ENCODE peak calls at places on chromosomes 16 and 17, in ten cellular contexts. U is astrocyte of the hippocampus; G is mucosa of gallbladder; B is activated CD4-positive, alpha-beta T cell treated with anti-CD3 and anti-CD28 coated beads, Interleukin-2, amount 50 U/mL, for 1 hour; L is fibroblast of pulmonary artery; C is effector CD4-positive, alpha-beta T cell; M is Kasumi-1; Y is NCI-H69; P is GM20000; W is adipocyte. V is an unnamed sample.

GRCh38 chr16:68564367-68564985 is 25.4 kb downstream of the ZFP90 start:
- DNase-seq in U (no peak), G (no peak), B (no peak), L (peak; percentile 14), C (no peak), M (no peak), Y (peak; percentile 1), P (no peak), W (peak; percentile 7), V (no peak)

GRCh38 chr17:56499799-56500388 is 93.6 kb upstream of the NOG start:
- DNase-seq in U (peak; percentile 32), G (no peak), B (peak; percentile 4), L (peak; percentile 25), C (no peak), M (peak; percentile 66), Y (peak; percentile 36), P (no peak), W (peak; percentile 48), V (peak; percentile 3)

GRCh38 chr16:87953308-87954208 is 2.3 kb downstream of the BANP start:
- DNase-seq in U (peak; percentile 29), G (no peak), B (no peak), L (no peak), C (no peak), M (peak; percentile 78), Y (no peak), P (no peak), W (no peak), V (no peak)

GRCh38 chr16:29736112-29736511 is 9.7 kb downstream of the C16orf54 start:
- DNase-seq in U (no peak), G (no peak), B (no peak), L (no peak), C (no peak), M (no peak), Y (peak; percentile 32), P (no peak), W (no peak), V (no peak)

GRCh38 chr17:82791532-82791931 is 39.7 kb downstream of the TBCD start:
- DNase-seq in U (peak; percentile 96), G (no peak), B (no peak), L (peak; percentile 94), C (no peak), M (no peak), Y (no peak), P (no peak), W (peak; percentile 67), V (no peak)

GRCh38 chr16:56370185-56370584 is 55.2 kb downstream of the AMFR start:
- DNase-seq in U (no peak), G (no peak), B (no peak), L (peak; percentile 33), C (no peak), M (no peak), Y (no peak), P (no peak), W (peak; percentile 68), V (no peak)

GRCh38 chr16:66830422-66831404 is at the start of gene NAE1:
- DNase-seq in U (peak; percentile 98), G (peak; percentile 88), B (peak; percentile 88), L (peak; percentile 89), C (peak; percentile 83), M (peak; percentile 72), Y (peak; percentile 87), P (peak; percentile 97), W (peak; percentile 95), V (peak; percentile 89)

GRCh38 chr16:2785101-2785991 is 2.0 kb downstream of the PRSS33 start:
- DNase-seq in U (peak; percentile 34), G (no peak), B (no peak), L (no peak), C (no peak), M (no peak), Y (peak; percentile 59), P (no peak), W (no peak), V (no peak)

GRCh38 chr16:85159226-85159980 is 47.1 kb upstream of the CIBAR2 start:
- DNase-seq in U (no peak), G (no peak), B (no peak), L (no peak), C (no peak), M (no peak), Y (no peak), P (no peak), W (peak; percentile 15), V (no peak)

GRCh38 chr17:61495161-61495857 is 43.1 kb downstream of the TBX4 start:
- DNase-seq in U (no peak), G (no peak), B (no peak), L (peak; percentile 14), C (no peak), M (no peak), Y (no peak), P (no peak), W (no peak), V (no peak)

GRCh38 chr17:66782866-66783265 is 52.1 kb upstream of the CACNG5 start:
- DNase-seq in U (no peak), G (no peak), B (no peak), L (no peak), C (no peak), M (no peak), Y (no peak), P (no peak), W (no peak), V (no peak)

GRCh38 chr16:88888057-88888777 is 21.8 kb upstream of the PABPN1L start:
- DNase-seq in U (no peak), G (no peak), B (no peak), L (no peak), C (no peak), M (no peak), Y (no peak), P (no peak), W (no peak), V (no peak)

GRCh38 chr17:52306314-52306713 is 147.8 kb upstream of the CA10 start:
- DNase-seq in U (no peak), G (no peak), B (no peak), L (no peak), C (no peak), M (no peak), Y (no peak), P (no peak), W (no peak), V (no peak)

GRCh38 chr17:74206332-74206818 is 2.9 kb downstream of the RPL38 start:
- DNase-seq in U (no peak), G (no peak), B (no peak), L (no peak), C (no peak), M (no peak), Y (no peak), P (no peak), W (no peak), V (no peak)

GRCh38 chr17:9893606-9894005 is 11.5 kb downstream of the RCVRN start:
- DNase-seq in U (no peak), G (no peak), B (no peak), L (peak; percentile 41), C (no peak), M (no peak), Y (no peak), P (no peak), W (no peak), V (no peak)

GRCh38 chr17:47692895-47693666 is 880 bp upstream of the TBKBP1 start:
- DNase-seq in U (no peak), G (no peak), B (no peak), L (no peak), C (no peak), M (peak; percentile 66), Y (peak; percentile 73), P (peak; percentile 33), W (peak; percentile 33), V (no peak)

GRCh38 chr17:61385869-61386245 is 13.8 kb upstream of the TBX2 start:
- DNase-seq in U (no peak), G (no peak), B (no peak), L (no peak), C (no peak), M (no peak), Y (no peak), P (no peak), W (no peak), V (no peak)

GRCh38 chr16:12186774-12187335 is 210.3 kb downstream of the SNX29 start:
- DNase-seq in U (no peak), G (no peak), B (no peak), L (no peak), C (no peak), M (no peak), Y (peak; percentile 68), P (no peak), W (no peak), V (no peak)

GRCh38 chr17:38605852-38606645 is at the start of gene SRCIN1:
- DNase-seq in U (peak; percentile 63), G (no peak), B (peak; percentile 38), L (no peak), C (peak; percentile 11), M (no peak), Y (peak; percentile 94), P (peak; percentile 84), W (peak; percentile 55), V (no peak)

GRCh38 chr16:58515871-58516767 is 802 bp downstream of the SETD6 start:
- DNase-seq in U (no peak), G (no peak), B (peak; percentile 42), L (no peak), C (peak; percentile 21), M (no peak), Y (peak; percentile 71), P (peak; percentile 73), W (peak; percentile 13), V (peak; percentile 42)

GRCh38 chr17:78653382-78653781 is 76.2 kb upstream of the DNAH17 start:
- DNase-seq in U (peak; percentile 57), G (no peak), B (no peak), L (peak; percentile 49), C (no peak), M (no peak), Y (no peak), P (no peak), W (peak; percentile 49), V (no peak)

GRCh38 chr17:4263282-4264215 is at the start of gene ANKFY1:
- DNase-seq in U (peak; percentile 99), G (peak; percentile 97), B (peak; percentile 98), L (peak; percentile 95), C (peak; percentile 98), M (peak; percentile 65), Y (peak; percentile 92), P (peak; percentile 98), W (peak; percentile 99), V (peak; percentile 97)

GRCh38 chr16:53435066-53435688 is 906 bp downstream of the RBL2 start:
- DNase-seq in U (peak; percentile 90), G (peak; percentile 87), B (peak; percentile 55), L (peak; percentile 90), C (peak; percentile 69), M (peak; percentile 90), Y (peak; percentile 78), P (peak; percentile 88), W (peak; percentile 92), V (peak; percentile 78)

GRCh38 chr17:15930426-15930825 is 14.5 kb upstream of the ADORA2B start:
- DNase-seq in U (no peak), G (no peak), B (no peak), L (no peak), C (no peak), M (no peak), Y (no peak), P (no peak), W (no peak), V (no peak)

GRCh38 chr16:58732545-58733247 is 1.4 kb downstream of the GOT2 start:
- DNase-seq in U (peak; percentile 53), G (no peak), B (no peak), L (peak; percentile 38), C (no peak), M (peak; percentile 17), Y (peak; percentile 1), P (peak; percentile 60), W (peak; percentile 39), V (no peak)

GRCh38 chr16:7055443-7055842 is 277.2 kb upstream of the RBFOX1 start:
- DNase-seq in U (no peak), G (no peak), B (no peak), L (no peak), C (no peak), M (no peak), Y (peak; percentile 2), P (no peak), W (no peak), V (no peak)

GRCh38 chr17:18225121-18225561 is 294 bp upstream of the LLGL1 start:
- DNase-seq in U (peak; percentile 99), G (peak; percentile 97), B (peak; percentile 95), L (peak; percentile 95), C (peak; percentile 97), M (peak; percentile 47), Y (peak; percentile 94), P (peak; percentile 100), W (peak; percentile 99), V (peak; percentile 95)

GRCh38 chr17:15912416-15912955 is 32.4 kb upstream of the ADORA2B start:
- DNase-seq in U (no peak), G (no peak), B (no peak), L (no peak), C (no peak), M (no peak), Y (no peak), P (no peak), W (no peak), V (no peak)